ENCODE peak calls at places on chromosomes 3 and 15, in six cellular contexts. G, H, A, D, J and O are unnamed samples.

GRCh38 chr15:65054333-65055200 is 9.4 kb downstream of the SLC51B start:
- DNase-seq in J (peak; percentile 79), A (peak; percentile 65), D (peak; percentile 41), G (peak; percentile 60), H (peak; percentile 77), O (peak; percentile 78)

GRCh38 chr15:25971053-25971452 is 107.9 kb upstream of the ATP10A start:
- DNase-seq in A (no peak), G (peak; percentile 39), J (no peak), D (no peak), H (no peak), O (no peak)

GRCh38 chr3:158668506-158668905 is 3.9 kb downstream of the LXN start:
- DNase-seq in J (no peak), A (no peak), G (peak; percentile 54), D (no peak), H (peak; percentile 82), O (peak; percentile 68)

GRCh38 chr15:51160484-51160883 is 65.8 kb upstream of the TNFAIP8L3 start:
- DNase-seq in D (no peak), H (no peak), G (no peak), J (no peak), A (no peak), O (no peak)

GRCh38 chr3:69833591-69833990 is 94.3 kb downstream of the MITF start:
- DNase-seq in J (no peak), D (no peak), A (no peak), H (no peak), G (no peak), O (no peak)

GRCh38 chr3:15440891-15441290 is 13.5 kb downstream of the EAF1 start:
- DNase-seq in H (peak; percentile 86), G (peak; percentile 38), A (peak; percentile 77), J (no peak), D (no peak), O (peak; percentile 85)

GRCh38 chr3:126743350-126743749 is 39.3 kb downstream of the CHCHD6 start:
- DNase-seq in A (no peak), J (no peak), G (no peak), D (no peak), H (no peak), O (no peak)

GRCh38 chr15:68479870-68480269 is 47.9 kb upstream of the ITGA11 start:
- DNase-seq in A (no peak), H (no peak), J (no peak), G (peak; percentile 65), D (no peak), O (no peak)

GRCh38 chr15:63915888-63916731 is 82.4 kb upstream of the HERC1 start:
- DNase-seq in H (peak; percentile 55), J (peak; percentile 47), A (peak; percentile 32), D (no peak), G (peak; percentile 51), O (peak; percentile 49)

GRCh38 chr15:51770902-51771301 is 19.5 kb downstream of the TMOD2 start:
- DNase-seq in G (no peak), D (no peak), A (no peak), H (no peak), J (no peak), O (no peak)

GRCh38 chr15:98800437-98801233 is 152.3 kb downstream of the IGF1R start:
- DNase-seq in H (peak; percentile 93), A (peak; percentile 72), J (peak; percentile 81), D (peak; percentile 26), G (peak; percentile 91), O (peak; percentile 96)

GRCh38 chr3:41346698-41347097 is 147.4 kb downstream of the CTNNB1 start:
- DNase-seq in G (no peak), H (no peak), A (peak; percentile 38), D (no peak), J (no peak), O (no peak)

GRCh38 chr15:101001056-101001455 is 81.9 kb downstream of the LRRK1 start:
- DNase-seq in A (no peak), H (no peak), G (no peak), J (no peak), D (no peak), O (no peak)

GRCh38 chr3:196198771-196199753 is 12.1 kb downstream of the ZDHHC19 start:
- DNase-seq in G (no peak), H (no peak), D (no peak), A (peak; percentile 26), J (peak; percentile 31), O (no peak)

GRCh38 chr15:84588053-84588874 is 12.5 kb upstream of the ZSCAN2 start:
- DNase-seq in D (peak; percentile 58), J (peak; percentile 93), A (peak; percentile 85), H (peak; percentile 82), G (peak; percentile 66), O (peak; percentile 78)

GRCh38 chr3:42516443-42516842 is 14.0 kb downstream of the VIPR1 start:
- DNase-seq in J (no peak), G (no peak), H (no peak), D (no peak), A (no peak), O (no peak)

GRCh38 chr3:72316501-72317279 is 531.6 kb downstream of the SHQ1 start:
- DNase-seq in J (no peak), G (no peak), A (no peak), H (no peak), D (no peak), O (no peak)

GRCh38 chr15:101525087-101525669 is 35.7 kb upstream of the PCSK6 start:
- DNase-seq in H (no peak), A (no peak), D (no peak), J (no peak), G (no peak), O (no peak)

GRCh38 chr15:42384597-42384996 is 25.3 kb downstream of the CAPN3 start:
- DNase-seq in D (no peak), J (no peak), H (peak; percentile 12), G (no peak), A (no peak), O (no peak)

GRCh38 chr3:112767777-112768176 is 78.9 kb downstream of the CD200R1L start:
- DNase-seq in A (no peak), D (no peak), H (no peak), J (no peak), G (no peak), O (no peak)

GRCh38 chr3:168877899-168878298 is 782.2 kb upstream of the GOLIM4 start:
- DNase-seq in G (no peak), D (no peak), J (no peak), A (peak; percentile 87), H (no peak), O (no peak)

GRCh38 chr15:72285927-72286516 is 13.7 kb upstream of the PARP6 start:
- DNase-seq in J (peak; percentile 72), A (peak; percentile 48), D (no peak), H (peak; percentile 52), G (peak; percentile 33), O (peak; percentile 54)

GRCh38 chr3:71018794-71019193 is 564.7 kb downstream of the FOXP1 start:
- DNase-seq in J (no peak), D (no peak), G (no peak), H (no peak), A (no peak), O (no peak)

GRCh38 chr15:63306480-63307073 is 29.2 kb downstream of the APH1B start:
- DNase-seq in H (no peak), G (no peak), A (no peak), D (no peak), J (no peak), O (no peak)

GRCh38 chr3:57151021-57151449 is 14.1 kb downstream of the IL17RD start:
- DNase-seq in D (no peak), G (peak; percentile 44), H (peak; percentile 51), A (no peak), J (no peak), O (peak; percentile 33)

GRCh38 chr3:89335693-89336092 is 228.3 kb downstream of the EPHA3 start:
- DNase-seq in G (no peak), A (no peak), J (no peak), D (no peak), H (no peak), O (no peak)

GRCh38 chr3:175484666-175485065 is 625.5 kb downstream of the NAALADL2 start:
- DNase-seq in A (no peak), G (no peak), D (no peak), H (no peak), J (no peak), O (no peak)

GRCh38 chr3:8937064-8938020 is 25.9 kb downstream of the RAD18 start:
- DNase-seq in H (peak; percentile 82), A (peak; percentile 79), J (peak; percentile 75), G (peak; percentile 87), D (peak; percentile 46), O (peak; percentile 89)

DNA sequence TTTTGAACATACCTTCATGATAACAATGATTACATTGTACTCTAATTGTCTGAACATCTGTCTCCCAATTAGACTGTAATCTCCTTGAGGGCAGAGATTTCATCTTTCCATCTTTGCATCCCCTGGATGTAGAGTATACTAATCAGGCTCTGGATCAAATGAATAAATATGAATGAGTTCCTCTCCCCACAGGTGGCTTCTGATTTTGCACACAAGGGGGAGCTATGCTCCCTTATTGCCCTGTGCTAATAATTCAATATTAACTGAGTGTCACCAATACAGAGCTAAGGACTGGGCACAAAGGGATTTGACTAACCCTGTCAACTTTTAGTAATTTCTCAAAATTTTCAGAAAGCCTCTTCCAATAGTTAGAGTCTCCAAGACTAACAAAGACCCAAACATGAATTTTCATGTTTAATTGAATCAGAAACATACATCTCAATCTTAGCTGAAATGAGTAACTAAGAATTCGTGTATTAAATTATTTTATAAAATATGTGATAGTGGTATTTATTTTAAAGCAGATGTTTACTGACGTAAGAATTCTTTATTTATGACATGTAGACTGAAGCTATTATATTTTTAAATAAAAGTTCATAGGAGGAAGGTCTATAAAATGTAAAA is 3.0 kb downstream of the DUOXA1 start:
- DNase-seq in J (peak; percentile 17), G (peak; percentile 29), A (peak; percentile 67), D (no peak), H (peak; percentile 34), O (peak; percentile 49)
- TF ChIP-seq CTCF in J (peak; percentile 53), G (peak; percentile 72), A (peak; percentile 89), D (peak; percentile 64), H (peak; percentile 75), O (peak; percentile 86)

DNA sequence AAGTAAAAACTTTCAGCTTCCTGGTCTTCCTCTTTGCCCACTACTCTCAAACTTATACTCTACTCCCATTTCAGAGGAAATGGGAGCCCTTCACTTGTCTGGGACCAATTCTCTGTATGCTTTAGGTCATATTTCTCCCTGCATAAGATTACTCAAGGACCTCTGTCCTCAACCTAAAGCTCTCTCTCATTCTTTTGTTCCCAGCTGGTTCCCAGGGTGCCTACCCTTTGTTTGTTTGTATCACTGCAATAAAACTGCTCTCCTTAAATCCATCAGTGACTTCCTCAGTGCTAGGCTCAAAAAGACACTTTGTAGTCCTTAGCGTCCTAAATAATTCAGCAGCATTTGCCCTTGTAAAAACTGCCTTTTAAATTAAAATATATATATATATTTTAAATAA is 2.9 kb downstream of the NGRN start:
- DNase-seq in G (no peak), J (no peak), D (no peak), A (no peak), H (no peak), O (no peak)
- H3K4me3 ChIP-seq in G (no peak overlapping the region), J (no peak overlapping the region), D (peak overlapping the region; percentile 83), A (no peak overlapping the region), H (no peak overlapping the region), O (no peak overlapping the region)

DNA sequence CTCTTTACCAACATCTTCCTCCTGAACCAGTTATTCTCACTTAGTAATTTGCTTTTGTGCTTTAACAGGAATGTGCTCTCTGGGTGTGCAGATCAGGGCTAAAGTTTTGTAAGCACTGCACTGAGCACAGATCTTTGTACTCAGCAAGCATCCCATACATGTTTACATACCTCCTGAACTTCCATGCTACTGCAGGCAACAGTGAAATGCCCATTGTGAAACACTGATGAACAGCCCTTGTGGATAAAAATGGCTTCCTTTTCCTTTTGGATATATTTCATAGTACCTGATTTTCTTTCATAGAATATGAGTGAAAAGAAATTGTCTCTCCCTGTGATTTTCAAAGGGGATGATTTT is 855.9 kb downstream of the MCTP2 start:
- DNase-seq in A (peak; percentile 8), J (no peak), D (no peak), G (peak; percentile 18), H (peak; percentile 3), O (peak; percentile 44)
- TF ChIP-seq CTCF in A (no peak), J (no peak), D (no peak), G (no peak), H (no peak), O (no peak)

GRCh38 chr3:186209810-186210752 is 101.2 kb upstream of the ETV5 start:
- DNase-seq in H (peak; percentile 72), D (peak; percentile 56), G (peak; percentile 60), A (peak; percentile 72), J (no peak), O (peak; percentile 62)
- H3K4me3 ChIP-seq in H (no peak overlapping the region), D (no peak overlapping the region), G (no peak overlapping the region), A (no peak overlapping the region), J (no peak overlapping the region), O (no peak overlapping the region)